ENCODE peak calls at places on chromosomes 3 and 15, in four cellular contexts. U, P, Y and I are unnamed samples.
A peak's percentile ranks its signal among the peaks of the same experiment; 100 is the strongest.

GRCh38 chr15:82539690-82540054 is 585 bp downstream of the RPS17 start:
- DNase-seq in P (no peak), Y (no peak), U (no peak), I (no peak)

GRCh38 chr15:66923438-66923881 is 141.9 kb upstream of the SMAD3 start:
- DNase-seq in U (no peak), P (peak; percentile 44), Y (no peak), I (no peak)

GRCh38 chr3:30657914-30658313 is 51.5 kb downstream of the TGFBR2 start:
- DNase-seq in U (no peak), P (no peak), Y (no peak), I (no peak)

GRCh38 chr3:20924646-20925395 is 738.8 kb upstream of the SGO1 start:
- DNase-seq in U (no peak), P (no peak), Y (no peak), I (no peak)

GRCh38 chr15:41822471-41822870 is 5.4 kb upstream of the JMJD7 start:
- DNase-seq in P (no peak), Y (no peak), U (no peak), I (no peak)

GRCh38 chr3:134353171-134353825 is 20.9 kb downstream of the AMOTL2 start:
- DNase-seq in U (no peak), Y (no peak), P (no peak), I (no peak)

GRCh38 chr3:14532691-14533456 is 7.3 kb downstream of the GRIP2 start:
- DNase-seq in Y (no peak), P (no peak), U (no peak), I (no peak)

GRCh38 chr3:39814007-39814406 is 4.6 kb downstream of the MYRIP start:
- DNase-seq in P (no peak), Y (no peak), U (no peak), I (no peak)

GRCh38 chr3:102163039-102163817 is 271.6 kb upstream of the ZPLD1 start:
- DNase-seq in Y (no peak), P (no peak), U (no peak), I (no peak)

GRCh38 chr3:183980408-183980807 is 37.3 kb downstream of the ABCC5 start:
- DNase-seq in P (no peak), U (no peak), Y (no peak), I (no peak)

GRCh38 chr3:71104090-71104489 is 479.4 kb downstream of the FOXP1 start:
- DNase-seq in Y (no peak), P (no peak), U (no peak), I (no peak)

GRCh38 chr3:11350374-11350773 is 78.2 kb downstream of the ATG7 start:
- DNase-seq in U (no peak), Y (no peak), P (no peak), I (no peak)

GRCh38 chr3:11514191-11514770 is 129.4 kb downstream of the VGLL4 start:
- DNase-seq in U (no peak), P (no peak), Y (no peak), I (no peak)

GRCh38 chr15:52021128-52021671 is 2.2 kb downstream of the MAPK6 start:
- DNase-seq in U (peak; percentile 61), Y (no peak), P (peak; percentile 93), I (no peak)

DNA sequence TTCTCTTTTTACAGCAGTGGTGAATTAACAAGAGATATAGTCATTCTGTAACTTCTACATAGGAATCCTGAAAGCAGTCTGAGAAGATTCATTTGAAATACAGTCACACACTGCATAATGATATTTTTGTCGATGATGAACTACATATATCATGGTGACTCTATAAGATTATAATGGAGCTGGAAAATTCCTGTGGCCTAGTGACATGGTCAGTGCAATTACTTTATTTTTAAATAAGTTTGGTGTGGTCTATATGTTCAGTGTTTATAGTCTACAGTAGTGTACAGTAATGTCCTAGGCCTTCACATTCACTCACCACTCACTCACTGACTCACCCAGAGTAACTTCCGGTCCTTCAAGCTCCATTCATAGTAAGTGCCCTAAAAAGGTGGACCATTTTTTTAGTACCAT is 511.4 kb upstream of the MCTP2 start:
- DNase-seq in U (no peak), Y (no peak), P (no peak), I (no peak)
- TF ChIP-seq CTCF in U (no peak), Y (no peak), P (no peak), I (no peak)

GRCh38 chr3:132034097-132034485 is 723 bp downstream of the CPNE4 start:
- DNase-seq in P (no peak), Y (no peak), U (no peak), I (no peak)

GRCh38 chr3:132034486-132035464 is at the start of gene CPNE4:
- DNase-seq in P (peak; percentile 62), Y (peak; percentile 87), U (peak; percentile 75), I (peak; percentile 83)

GRCh38 chr3:132033471-132033870 is 1.3 kb downstream of the CPNE4 start:
- DNase-seq in P (no peak), Y (no peak), U (no peak), I (no peak)

GRCh38 chr3:132032959-132033358 is 1.9 kb downstream of the CPNE4 start:
- DNase-seq in U (no peak), Y (no peak), P (no peak), I (no peak)

DNA sequence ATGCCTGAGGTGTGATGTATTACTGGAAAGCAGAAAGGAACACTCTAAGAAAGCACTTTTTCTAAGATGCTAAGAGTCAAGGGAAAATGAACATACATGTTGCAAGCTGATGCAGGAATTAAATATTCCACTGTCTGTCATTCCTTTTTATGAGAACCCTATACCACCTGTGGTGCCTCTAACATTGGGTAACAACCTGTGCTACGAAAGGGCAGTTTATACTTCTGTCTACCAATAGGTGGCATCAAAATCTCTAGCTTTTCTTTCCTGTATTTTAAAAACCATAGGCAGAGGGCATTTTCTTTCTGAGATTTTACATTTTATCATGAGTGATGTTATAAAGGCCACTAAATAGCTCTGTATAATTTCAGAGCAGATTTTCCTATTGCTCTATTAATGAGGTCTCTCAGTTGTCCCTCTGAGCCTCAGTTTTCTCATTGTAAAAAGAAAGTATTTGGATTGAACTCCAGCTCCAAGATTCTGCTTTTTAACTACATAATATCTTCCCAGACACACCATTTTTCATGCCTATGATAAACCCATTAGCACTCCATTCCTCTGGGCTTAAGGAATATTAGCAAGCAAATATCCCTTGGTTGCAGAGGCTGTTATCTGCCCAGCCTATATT is 3.5 kb upstream of the CPNE4 start:
- DNase-seq in P (peak; percentile 6), Y (no peak), U (no peak), I (no peak)
- TF ChIP-seq CTCF in P (peak; percentile 42), Y (peak; percentile 41), U (peak; percentile 59), I (peak; percentile 60)

GRCh38 chr15:39580117-39580629 is 706 bp upstream of the THBS1 start:
- DNase-seq in Y (peak; percentile 93), U (peak; percentile 88), P (peak; percentile 91), I (peak; percentile 97)

GRCh38 chr15:39579487-39580116 is 1.3 kb upstream of the THBS1 start:
- DNase-seq in Y (peak; percentile 71), P (peak; percentile 80), U (no peak), I (peak; percentile 63)

GRCh38 chr15:39581501-39582285 is 814 bp downstream of the THBS1 start:
- DNase-seq in U (no peak), Y (peak; percentile 76), P (peak; percentile 21), I (no peak)

GRCh38 chr15:39580630-39581500 is at the start of gene THBS1:
- DNase-seq in Y (peak; percentile 92), P (peak; percentile 40), U (peak; percentile 24), I (peak; percentile 86)

GRCh38 chr15:39578851-39579486 is 1.9 kb upstream of the THBS1 start:
- DNase-seq in Y (no peak), P (no peak), U (no peak), I (no peak)
- TF ChIP-seq CTCF in Y (no peak), P (no peak), U (no peak), I (no peak)

GRCh38 chr3:42575137-42575741 is 6.5 kb downstream of the SEC22C start:
- DNase-seq in U (no peak), P (no peak), Y (no peak), I (no peak)

GRCh38 chr3:42569743-42570142 is 12.0 kb downstream of the SEC22C start:
- DNase-seq in Y (no peak), U (no peak), P (no peak), I (no peak)

GRCh38 chr3:42578054-42578453 is 3.7 kb downstream of the SEC22C start:
- DNase-seq in U (no peak), P (no peak), Y (no peak), I (no peak)

DNA sequence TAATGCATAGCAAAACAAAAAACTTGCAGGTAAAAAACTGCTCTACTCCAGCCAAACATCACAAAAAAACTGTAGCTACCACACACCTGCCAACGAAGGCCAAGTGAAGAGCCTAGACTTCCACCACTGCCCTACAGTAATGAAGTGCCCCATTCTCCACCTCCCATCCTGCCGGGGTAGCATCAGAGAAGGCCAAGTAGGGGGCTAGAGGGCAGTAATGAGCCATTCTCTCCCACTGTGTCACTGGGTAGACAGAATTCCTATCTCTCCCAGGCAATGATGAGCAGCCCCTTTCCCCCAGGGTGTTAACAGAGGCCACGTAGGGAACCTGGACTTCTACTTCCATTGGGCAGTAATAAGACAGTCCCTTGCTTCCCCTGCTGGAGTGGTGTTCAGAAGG is 9.5 kb downstream of the SEC22C start:
- DNase-seq in U (no peak), Y (no peak), P (peak; percentile 45), I (no peak)
- TF ChIP-seq CTCF in U (peak; percentile 84), Y (peak; percentile 44), P (peak; percentile 55), I (no peak)